ENCODE peak calls at places on chromosome 11, in ten cellular contexts. N is cardiac muscle cell, H is fibroblast of lung, J is neural progenitor cell, V is IMR-90, S is tibial artery, W is bronchial epithelial cell, K is spleen, G is lower lobe of right lung, A is heart left ventricle. M is an unnamed sample.

GRCh38 chr11:44463751-44464150 is 101.7 kb upstream of the CD82 start:
- DNase-seq in W (no peak), S (no peak), N (no peak), H (no peak), K (peak; percentile 67), A (no peak), V (no peak), G (no peak), J (no peak), M (no peak)

GRCh38 chr11:6201486-6201885 is 2.5 kb downstream of the OR52W1 start:
- DNase-seq in H (peak; percentile 2), A (no peak), N (peak; percentile 36), V (peak; percentile 25), K (no peak), S (no peak), W (peak; percentile 7), G (no peak), J (no peak), M (no peak)

GRCh38 chr11:12270817-12271216 is 106.6 kb upstream of the PARVA start:
- DNase-seq in S (no peak), K (no peak), V (no peak), H (no peak), G (no peak), N (no peak), J (no peak), A (no peak), W (no peak), M (no peak)

GRCh38 chr11:114346709-114347141 is 50.5 kb downstream of the NNMT start:
- DNase-seq in S (no peak), V (no peak), G (no peak), H (peak; percentile 23), K (no peak), A (no peak), J (no peak), N (no peak), W (no peak), M (no peak)

GRCh38 chr11:64306563-64306875 is 1.2 kb downstream of the ESRRA start:
- DNase-seq in S (no peak), N (no peak), H (no peak), J (no peak), K (no peak), A (no peak), V (no peak), W (no peak), G (no peak), M (no peak)

GRCh38 chr11:114257621-114258558 is 38.3 kb upstream of the NNMT start:
- DNase-seq in G (peak; percentile 68), K (peak; percentile 82), N (peak; percentile 69), V (no peak), W (peak; percentile 8), J (peak; percentile 95), S (peak; percentile 86), H (peak; percentile 89), A (peak; percentile 74), M (peak; percentile 85)

GRCh38 chr11:77064648-77065217 is 2.0 kb upstream of the CAPN5 start:
- DNase-seq in J (no peak), S (peak; percentile 45), N (no peak), G (no peak), V (no peak), K (no peak), W (no peak), H (no peak), A (no peak), M (no peak)

GRCh38 chr11:43789700-43790443 is 90.8 kb upstream of the ALKBH3 start:
- DNase-seq in N (peak; percentile 52), J (no peak), G (no peak), A (no peak), H (peak; percentile 55), K (no peak), W (peak; percentile 87), V (peak; percentile 70), S (no peak), M (no peak)

GRCh38 chr11:112693781-112694180 is 267.4 kb upstream of the NCAM1 start:
- DNase-seq in W (peak; percentile 22), J (no peak), G (no peak), N (no peak), S (no peak), A (no peak), K (no peak), V (no peak), H (no peak), M (no peak)

GRCh38 chr11:19907008-19907579 is 194.5 kb downstream of the NAV2 start:
- DNase-seq in W (no peak), H (no peak), G (no peak), K (no peak), N (no peak), V (no peak), J (no peak), A (no peak), S (no peak), M (no peak)

GRCh38 chr11:123616505-123617198 is 37.8 kb downstream of the SCN3B start:
- DNase-seq in J (no peak), G (no peak), H (peak; percentile 78), K (no peak), A (peak; percentile 87), N (peak; percentile 93), V (peak; percentile 86), W (peak; percentile 91), S (no peak), M (no peak)

GRCh38 chr11:83241291-83241946 is 44.7 kb downstream of the CCDC90B start:
- DNase-seq in G (no peak), J (peak; percentile 79), V (peak; percentile 77), S (no peak), W (peak; percentile 79), A (peak; percentile 41), N (peak; percentile 75), K (no peak), H (peak; percentile 70), M (peak; percentile 33)

GRCh38 chr11:3914807-3915206 is 59.3 kb downstream of the STIM1 start:
- DNase-seq in J (no peak), W (peak; percentile 64), V (no peak), G (no peak), S (no peak), N (peak; percentile 38), K (no peak), A (no peak), H (peak; percentile 22), M (no peak)

GRCh38 chr11:125175166-125175565 is 10.6 kb downstream of the PKNOX2 start:
- DNase-seq in K (peak; percentile 56), V (no peak), G (no peak), S (no peak), W (no peak), J (no peak), A (no peak), H (no peak), N (no peak), M (no peak)
- H3K36me3 ChIP-seq in K (no peaks in the 10 kb centered on the region), V (no peaks in the 10 kb centered on the region), G (no peaks in the 10 kb centered on the region), S (no peaks in the 10 kb centered on the region), W (no peaks in the 10 kb centered on the region), J (no peaks in the 10 kb centered on the region), A (no peaks in the 10 kb centered on the region), H (no peaks in the 10 kb centered on the region), N (no peaks in the 10 kb centered on the region), M (no peaks in the 10 kb centered on the region)

GRCh38 chr11:607020-607780 is 8.6 kb downstream of the IRF7 start:
- DNase-seq in K (no peak), G (no peak), J (no peak), S (peak; percentile 60), V (no peak), N (no peak), W (no peak), A (no peak), H (no peak), M (no peak)

GRCh38 chr11:605286-606129 is 10.2 kb downstream of the IRF7 start:
- DNase-seq in A (no peak), W (no peak), K (no peak), G (no peak), V (no peak), S (no peak), H (no peak), J (no peak), N (no peak), M (no peak)

GRCh38 chr11:606245-606644 is 9.5 kb downstream of the IRF7 start:
- DNase-seq in G (peak; percentile 79), S (no peak), J (no peak), K (no peak), H (peak; percentile 54), N (peak; percentile 76), W (peak; percentile 58), V (no peak), A (peak; percentile 89), M (no peak)

GRCh38 chr11:601573-602245 is 14.0 kb downstream of the IRF7 start:
- DNase-seq in V (no peak), G (no peak), A (no peak), S (no peak), W (no peak), H (no peak), J (no peak), N (no peak), K (no peak), M (no peak)

GRCh38 chr11:603154-603553 is 12.6 kb downstream of the IRF7 start:
- DNase-seq in S (no peak), A (no peak), H (no peak), N (no peak), J (no peak), W (no peak), V (no peak), G (no peak), K (no peak), M (no peak)
- H3K36me3 ChIP-seq in S (peaks cover 94% of the 10 kb centered on the region), A (peaks cover 96% of the 10 kb centered on the region), H (peaks cover 42% of the 10 kb centered on the region), N (peaks cover 60% of the 10 kb centered on the region), J (no peaks in the 10 kb centered on the region), W (peaks cover 46% of the 10 kb centered on the region), V (peaks cover 76% of the 10 kb centered on the region), G (peaks cover 100% of the 10 kb centered on the region), K (peaks cover 99% of the 10 kb centered on the region), M (peaks cover 41% of the 10 kb centered on the region)

GRCh38 chr11:94662065-94662779 is 95.1 kb downstream of the PIWIL4 start:
- DNase-seq in A (no peak), N (no peak), W (no peak), K (no peak), G (no peak), J (no peak), S (no peak), H (no peak), V (no peak), M (no peak)

GRCh38 chr11:94664336-94664735 is 97.2 kb downstream of the PIWIL4 start:
- DNase-seq in W (peak; percentile 37), G (no peak), K (no peak), S (no peak), H (no peak), N (no peak), J (no peak), A (no peak), V (no peak), M (no peak)

GRCh38 chr11:94658888-94659287 is 91.7 kb downstream of the PIWIL4 start:
- DNase-seq in S (no peak), G (no peak), A (no peak), W (no peak), V (no peak), K (no peak), N (no peak), H (no peak), J (no peak), M (no peak)

GRCh38 chr11:94658386-94658785 is 91.2 kb downstream of the PIWIL4 start:
- DNase-seq in G (no peak), N (no peak), V (no peak), W (no peak), A (peak; percentile 55), H (no peak), K (no peak), J (no peak), S (no peak), M (no peak)

GRCh38 chr11:94661444-94661843 is 94.3 kb downstream of the PIWIL4 start:
- DNase-seq in H (no peak), J (no peak), W (no peak), N (no peak), S (no peak), K (no peak), V (no peak), G (no peak), A (no peak), M (no peak)
- H3K36me3 ChIP-seq in H (no peaks in the 10 kb centered on the region), J (no peaks in the 10 kb centered on the region), W (no peaks in the 10 kb centered on the region), N (no peaks in the 10 kb centered on the region), S (no peaks in the 10 kb centered on the region), K (no peaks in the 10 kb centered on the region), V (no peaks in the 10 kb centered on the region), G (no peaks in the 10 kb centered on the region), A (no peaks in the 10 kb centered on the region), M (peaks cover 4% of the 10 kb centered on the region)

GRCh38 chr11:1478011-1478410 is 8.6 kb downstream of the MOB2 start:
- DNase-seq in A (no peak), V (no peak), S (peak; percentile 63), N (no peak), J (no peak), H (no peak), K (peak; percentile 34), W (no peak), G (peak; percentile 31), M (no peak)
- H3K36me3 ChIP-seq in A (peaks cover 65% of the 10 kb centered on the region), V (peaks cover 36% of the 10 kb centered on the region), S (peaks cover 69% of the 10 kb centered on the region), N (no peaks in the 10 kb centered on the region), J (no peaks in the 10 kb centered on the region), H (no peaks in the 10 kb centered on the region), K (peaks cover 80% of the 10 kb centered on the region), W (peaks cover 20% of the 10 kb centered on the region), G (peaks cover 90% of the 10 kb centered on the region), M (peaks cover 2% of the 10 kb centered on the region)